ENCODE peak calls at places on chromosomes 16 and 17, in nine cellular contexts. One of them, this sample, is unnamed.

GRCh38 chr17:58331815-58332719 is 3.5 kb upstream of the TSPOAP1 start:
- DNase-seq in NT2/D1: no peak
- DNase-seq in stomach: peak
- DNase-seq in BE2C: no peak
- DNase-seq in GM12865: peak
- DNase-seq in mesendoderm: no peak
- DNase-seq in colonic mucosa: peak
- DNase-seq in endothelial cell of umbilical vein: no peak
- DNase-seq in fibroblast of pulmonary artery: no peak
- DNase-seq in this sample: peak

GRCh38 chr17:29241015-29241963 is 5.4 kb upstream of the CRYBA1 start:
- DNase-seq in NT2/D1: peak
- DNase-seq in colonic mucosa: no peak
- DNase-seq in endothelial cell of umbilical vein: peak
- DNase-seq in fibroblast of pulmonary artery: peak
- DNase-seq in GM12865: peak
- DNase-seq in BE2C: peak
- DNase-seq in stomach: no peak
- DNase-seq in mesendoderm: peak
- DNase-seq in this sample: no peak

GRCh38 chr17:8791910-8792270 is 7.3 kb downstream of the MFSD6L start:
- DNase-seq in BE2C: no peak
- DNase-seq in GM12865: peak
- DNase-seq in stomach: no peak
- DNase-seq in fibroblast of pulmonary artery: peak
- DNase-seq in mesendoderm: peak
- DNase-seq in NT2/D1: no peak
- DNase-seq in endothelial cell of umbilical vein: peak
- DNase-seq in colonic mucosa: no peak
- DNase-seq in this sample: no peak

GRCh38 chr16:27109666-27110523 is 43.2 kb downstream of the C16orf82 start:
- DNase-seq in mesendoderm: peak
- DNase-seq in endothelial cell of umbilical vein: peak
- DNase-seq in fibroblast of pulmonary artery: peak
- DNase-seq in GM12865: peak
- DNase-seq in NT2/D1: peak
- DNase-seq in colonic mucosa: peak
- DNase-seq in BE2C: peak
- DNase-seq in stomach: peak
- DNase-seq in this sample: peak

GRCh38 chr17:75822119-75822799 is 21.9 kb downstream of the UNC13D start:
- DNase-seq in GM12865: no peak
- DNase-seq in NT2/D1: no peak
- DNase-seq in mesendoderm: no peak
- DNase-seq in fibroblast of pulmonary artery: no peak
- DNase-seq in endothelial cell of umbilical vein: no peak
- DNase-seq in BE2C: peak
- DNase-seq in colonic mucosa: peak
- DNase-seq in stomach: peak
- DNase-seq in this sample: no peak

GRCh38 chr17:7576432-7576937 is 3.0 kb upstream of the CD68 start:
- DNase-seq in fibroblast of pulmonary artery: no peak
- DNase-seq in GM12865: no peak
- DNase-seq in mesendoderm: no peak
- DNase-seq in stomach: no peak
- DNase-seq in colonic mucosa: no peak
- DNase-seq in BE2C: no peak
- DNase-seq in NT2/D1: no peak
- DNase-seq in endothelial cell of umbilical vein: no peak
- DNase-seq in this sample: no peak

GRCh38 chr16:27721548-27722265 is 171.8 kb downstream of the KATNIP start:
- DNase-seq in NT2/D1: no peak
- DNase-seq in fibroblast of pulmonary artery: peak
- DNase-seq in colonic mucosa: peak
- DNase-seq in stomach: peak
- DNase-seq in mesendoderm: no peak
- DNase-seq in GM12865: no peak
- DNase-seq in endothelial cell of umbilical vein: no peak
- DNase-seq in BE2C: peak
- DNase-seq in this sample: no peak

GRCh38 chr17:13869301-13869700 is 200.0 kb upstream of the COX10 start:
- DNase-seq in GM12865: no peak
- DNase-seq in BE2C: no peak
- DNase-seq in mesendoderm: no peak
- DNase-seq in fibroblast of pulmonary artery: no peak
- DNase-seq in NT2/D1: no peak
- DNase-seq in stomach: no peak
- DNase-seq in endothelial cell of umbilical vein: no peak
- DNase-seq in colonic mucosa: no peak
- DNase-seq in this sample: no peak

GRCh38 chr16:74297296-74297665 is 667 bp downstream of the PSMD7 start:
- DNase-seq in endothelial cell of umbilical vein: peak
- DNase-seq in NT2/D1: no peak
- DNase-seq in BE2C: peak
- DNase-seq in mesendoderm: peak
- DNase-seq in colonic mucosa: peak
- DNase-seq in fibroblast of pulmonary artery: peak
- DNase-seq in GM12865: peak
- DNase-seq in stomach: no peak
- DNase-seq in this sample: peak

GRCh38 chr17:80529904-80530292 is 14.7 kb upstream of the RPTOR start:
- DNase-seq in GM12865: no peak
- DNase-seq in fibroblast of pulmonary artery: no peak
- DNase-seq in mesendoderm: peak
- DNase-seq in endothelial cell of umbilical vein: no peak
- DNase-seq in NT2/D1: no peak
- DNase-seq in stomach: no peak
- DNase-seq in colonic mucosa: no peak
- DNase-seq in BE2C: no peak
- DNase-seq in this sample: no peak

GRCh38 chr17:40320771-40321501 is 12.0 kb downstream of the RARA start:
- DNase-seq in mesendoderm: no peak
- DNase-seq in endothelial cell of umbilical vein: no peak
- DNase-seq in BE2C: no peak
- DNase-seq in GM12865: no peak
- DNase-seq in fibroblast of pulmonary artery: peak
- DNase-seq in NT2/D1: no peak
- DNase-seq in stomach: no peak
- DNase-seq in colonic mucosa: peak
- DNase-seq in this sample: no peak

GRCh38 chr16:57167951-57168350 is 17.9 kb downstream of the PSME3IP1 start:
- DNase-seq in mesendoderm: peak
- DNase-seq in colonic mucosa: no peak
- DNase-seq in endothelial cell of umbilical vein: peak
- DNase-seq in NT2/D1: no peak
- DNase-seq in BE2C: no peak
- DNase-seq in fibroblast of pulmonary artery: peak
- DNase-seq in GM12865: peak
- DNase-seq in stomach: no peak
- DNase-seq in this sample: no peak

GRCh38 chr17:34241062-34241461 is 14.0 kb upstream of the CCL2 start:
- DNase-seq in GM12865: no peak
- DNase-seq in fibroblast of pulmonary artery: peak
- DNase-seq in BE2C: no peak
- DNase-seq in endothelial cell of umbilical vein: peak
- DNase-seq in mesendoderm: no peak
- DNase-seq in NT2/D1: no peak
- DNase-seq in colonic mucosa: peak
- DNase-seq in stomach: peak
- DNase-seq in this sample: no peak

GRCh38 chr16:69890114-69890890 is 60.8 kb upstream of the CLEC18A start:
- DNase-seq in colonic mucosa: peak
- DNase-seq in NT2/D1: peak
- DNase-seq in stomach: peak
- DNase-seq in GM12865: no peak
- DNase-seq in mesendoderm: peak
- DNase-seq in BE2C: peak
- DNase-seq in endothelial cell of umbilical vein: peak
- DNase-seq in fibroblast of pulmonary artery: peak
- DNase-seq in this sample: no peak

GRCh38 chr16:62077998-62078397 is 41.8 kb upstream of the CDH8 start:
- DNase-seq in endothelial cell of umbilical vein: no peak
- DNase-seq in GM12865: peak
- DNase-seq in fibroblast of pulmonary artery: no peak
- DNase-seq in mesendoderm: peak
- DNase-seq in colonic mucosa: no peak
- DNase-seq in BE2C: peak
- DNase-seq in NT2/D1: peak
- DNase-seq in stomach: no peak
- DNase-seq in this sample: no peak

GRCh38 chr17:35117984-35118383 is 1.7 kb downstream of the RAD51D start:
- DNase-seq in fibroblast of pulmonary artery: peak
- DNase-seq in mesendoderm: no peak
- DNase-seq in colonic mucosa: no peak
- DNase-seq in stomach: no peak
- DNase-seq in BE2C: peak
- DNase-seq in NT2/D1: no peak
- DNase-seq in endothelial cell of umbilical vein: no peak
- DNase-seq in GM12865: peak
- DNase-seq in this sample: peak

GRCh38 chr16:63201851-63202250 is 1165.6 kb upstream of the CDH8 start:
- DNase-seq in stomach: no peak
- DNase-seq in mesendoderm: no peak
- DNase-seq in GM12865: no peak
- DNase-seq in fibroblast of pulmonary artery: no peak
- DNase-seq in colonic mucosa: no peak
- DNase-seq in BE2C: no peak
- DNase-seq in NT2/D1: no peak
- DNase-seq in endothelial cell of umbilical vein: no peak
- DNase-seq in this sample: no peak

GRCh38 chr17:83145831-83146230 is 66.4 kb downstream of the METRNL start:
- DNase-seq in fibroblast of pulmonary artery: no peak
- DNase-seq in BE2C: no peak
- DNase-seq in NT2/D1: no peak
- DNase-seq in colonic mucosa: no peak
- DNase-seq in stomach: no peak
- DNase-seq in GM12865: no peak
- DNase-seq in mesendoderm: no peak
- DNase-seq in endothelial cell of umbilical vein: no peak
- DNase-seq in this sample: no peak

GRCh38 chr17:7852919-7853692 is 1.8 kb upstream of the TMEM88 start:
- DNase-seq in GM12865: no peak
- DNase-seq in endothelial cell of umbilical vein: no peak
- DNase-seq in fibroblast of pulmonary artery: no peak
- DNase-seq in BE2C: no peak
- DNase-seq in colonic mucosa: no peak
- DNase-seq in NT2/D1: no peak
- DNase-seq in stomach: no peak
- DNase-seq in mesendoderm: peak
- DNase-seq in this sample: no peak

GRCh38 chr16:27177031-27177774 is 26.1 kb upstream of the KDM8 start:
- DNase-seq in mesendoderm: no peak
- DNase-seq in BE2C: no peak
- DNase-seq in colonic mucosa: no peak
- DNase-seq in endothelial cell of umbilical vein: peak
- DNase-seq in NT2/D1: no peak
- DNase-seq in GM12865: no peak
- DNase-seq in stomach: no peak
- DNase-seq in fibroblast of pulmonary artery: peak
- DNase-seq in this sample: no peak

GRCh38 chr17:1593630-1593931 is 31.0 kb upstream of the PITPNA start:
- DNase-seq in fibroblast of pulmonary artery: no peak
- DNase-seq in endothelial cell of umbilical vein: no peak
- DNase-seq in colonic mucosa: no peak
- DNase-seq in mesendoderm: no peak
- DNase-seq in stomach: no peak
- DNase-seq in BE2C: no peak
- DNase-seq in GM12865: no peak
- DNase-seq in NT2/D1: no peak
- DNase-seq in this sample: no peak
- H3K4me3 ChIP-seq in fibroblast of pulmonary artery: no peak
- H3K4me3 ChIP-seq in endothelial cell of umbilical vein: no peak
- H3K4me3 ChIP-seq in colonic mucosa: no peak
- H3K4me3 ChIP-seq in mesendoderm: no peak
- H3K4me3 ChIP-seq in stomach: no peak
- H3K4me3 ChIP-seq in BE2C: no peak
- H3K4me3 ChIP-seq in GM12865: peak
- H3K4me3 ChIP-seq in NT2/D1: no peak
- H3K4me3 ChIP-seq in this sample: no peak

GRCh38 chr17:48625502-48626201 is 506 bp downstream of the HOXB9 start:
- DNase-seq in stomach: peak
- DNase-seq in endothelial cell of umbilical vein: peak
- DNase-seq in BE2C: no peak
- DNase-seq in NT2/D1: no peak
- DNase-seq in fibroblast of pulmonary artery: no peak
- DNase-seq in mesendoderm: peak
- DNase-seq in GM12865: peak
- DNase-seq in colonic mucosa: peak
- DNase-seq in this sample: no peak
- H3K4me3 ChIP-seq in stomach: peak
- H3K4me3 ChIP-seq in endothelial cell of umbilical vein: peak
- H3K4me3 ChIP-seq in BE2C: no peak
- H3K4me3 ChIP-seq in NT2/D1: peak
- H3K4me3 ChIP-seq in fibroblast of pulmonary artery: no peak
- H3K4me3 ChIP-seq in mesendoderm: peak
- H3K4me3 ChIP-seq in GM12865: peak
- H3K4me3 ChIP-seq in colonic mucosa: peak
- H3K4me3 ChIP-seq in this sample: peak

GRCh38 chr16:83577201-83577600 is 230.6 kb upstream of the HSBP1 start:
- DNase-seq in NT2/D1: no peak
- DNase-seq in fibroblast of pulmonary artery: no peak
- DNase-seq in GM12865: no peak
- DNase-seq in endothelial cell of umbilical vein: no peak
- DNase-seq in stomach: no peak
- DNase-seq in mesendoderm: no peak
- DNase-seq in BE2C: no peak
- DNase-seq in colonic mucosa: no peak
- DNase-seq in this sample: no peak
- H3K4me3 ChIP-seq in NT2/D1: no peak
- H3K4me3 ChIP-seq in fibroblast of pulmonary artery: no peak
- H3K4me3 ChIP-seq in GM12865: no peak
- H3K4me3 ChIP-seq in endothelial cell of umbilical vein: no peak
- H3K4me3 ChIP-seq in stomach: no peak
- H3K4me3 ChIP-seq in mesendoderm: no peak
- H3K4me3 ChIP-seq in BE2C: no peak
- H3K4me3 ChIP-seq in colonic mucosa: no peak
- H3K4me3 ChIP-seq in this sample: no peak

DNA sequence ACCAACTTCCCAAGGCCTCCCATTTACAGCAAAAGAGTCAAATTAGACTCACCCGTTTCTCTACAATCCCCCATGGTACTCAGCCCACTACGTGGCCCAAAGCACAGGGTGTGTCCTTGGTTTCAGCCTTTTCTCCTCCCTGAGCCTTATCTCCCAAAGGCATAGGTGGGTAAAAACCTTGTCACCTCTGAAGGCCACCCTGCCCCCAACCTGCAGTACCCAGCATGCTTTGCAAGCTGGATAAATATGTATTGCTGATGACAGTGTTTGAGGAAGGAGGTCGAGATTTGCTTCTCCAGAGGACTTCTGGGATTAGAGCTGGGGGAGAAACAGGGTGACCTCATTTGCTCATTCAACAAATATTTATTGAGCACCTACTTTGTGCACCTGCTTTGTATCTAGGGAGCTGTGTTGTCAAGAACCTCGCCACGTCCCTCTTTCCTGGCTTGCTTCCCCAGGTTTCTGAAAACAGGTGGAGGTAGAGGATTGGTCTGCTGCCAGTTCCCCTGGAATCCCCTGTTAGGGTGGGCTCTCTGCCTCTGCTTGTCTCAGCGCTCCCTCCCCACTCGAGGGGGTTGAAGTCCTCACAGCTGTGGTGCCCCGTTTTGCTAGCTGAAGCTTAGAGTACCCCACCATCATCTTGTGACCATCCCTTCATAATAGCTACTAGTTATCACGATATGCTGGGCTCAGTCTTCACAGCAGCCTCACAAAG is 3.0 kb downstream of the LASP1 start:
- DNase-seq in BE2C: no peak
- DNase-seq in endothelial cell of umbilical vein: no peak
- DNase-seq in mesendoderm: no peak
- DNase-seq in NT2/D1: no peak
- DNase-seq in GM12865: no peak
- DNase-seq in fibroblast of pulmonary artery: no peak
- DNase-seq in colonic mucosa: peak
- DNase-seq in stomach: peak
- DNase-seq in this sample: no peak
- H3K4me3 ChIP-seq in BE2C: no peak
- H3K4me3 ChIP-seq in endothelial cell of umbilical vein: no peak
- H3K4me3 ChIP-seq in mesendoderm: no peak
- H3K4me3 ChIP-seq in NT2/D1: no peak
- H3K4me3 ChIP-seq in GM12865: no peak
- H3K4me3 ChIP-seq in fibroblast of pulmonary artery: peak
- H3K4me3 ChIP-seq in colonic mucosa: peak
- H3K4me3 ChIP-seq in stomach: peak
- H3K4me3 ChIP-seq in this sample: peak